ENCODE peak calls at places on chromosomes 5 and 9, in eight cellular contexts. K is IMR-90; P is activated CD4-positive, alpha-beta T cell treated with anti-CD3 and anti-CD28 coated beads, Interleukin-2, amount 10 ng/mL, durations not matched to agents 7 days and 5 days; A is EL; R is neuronal stem cell; Z is mesothelial cell of epicardium; M is endothelial cell; X is stimulated activated naive CD8-positive, alpha-beta T cell treated with anti-CD3 and anti-CD28 coated beads, Interleukin-15, amount 100 ng/mL, for 72 hours. Q is an unnamed sample.
A peak's percentile ranks its signal among the peaks of the same experiment; 100 is the strongest.

GRCh38 chr5:55855509-55855908 is 4.4 kb downstream of the IL31RA start:
- DNase-seq in K (peak; percentile 16), P (peak; percentile 31), A (peak; percentile 13), R (no peak), Z (no peak), M (no peak), X (peak; percentile 57), Q (no peak)

GRCh38 chr5:176716320-176716719 is 69.0 kb downstream of the TSPAN17 start:
- DNase-seq in K (peak; percentile 77), P (no peak), A (peak; percentile 74), R (no peak), Z (no peak), M (no peak), X (no peak), Q (no peak)

GRCh38 chr5:132008163-132008473 is 3.3 kb downstream of the ACSL6 start:
- DNase-seq in K (no peak), P (no peak), A (no peak), R (no peak), Z (no peak), M (no peak), X (no peak), Q (no peak)

GRCh38 chr5:626850-627249 is 14.7 kb downstream of the CEP72 start:
- DNase-seq in K (peak; percentile 25), P (no peak), A (no peak), R (no peak), Z (no peak), M (no peak), X (no peak), Q (no peak)

GRCh38 chr5:8333445-8333844 is 464.5 kb downstream of the MTRR start:
- DNase-seq in K (no peak), P (no peak), A (no peak), R (no peak), Z (no peak), M (no peak), X (no peak), Q (no peak)

GRCh38 chr5:132150565-132150964 is 77.0 kb downstream of the CSF2 start:
- DNase-seq in K (no peak), P (no peak), A (no peak), R (no peak), Z (no peak), M (no peak), X (no peak), Q (no peak)

GRCh38 chr9:96031366-96031824 is 155.9 kb downstream of the ERCC6L2 start:
- DNase-seq in K (no peak), P (no peak), A (peak; percentile 40), R (no peak), Z (no peak), M (no peak), X (no peak), Q (peak; percentile 81)

GRCh38 chr5:36878421-36879088 is 2.0 kb downstream of the NIPBL start:
- DNase-seq in K (peak; percentile 57), P (no peak), A (peak; percentile 71), R (peak; percentile 75), Z (no peak), M (peak; percentile 23), X (no peak), Q (peak; percentile 70)

GRCh38 chr9:136437430-136437829 is 2.2 kb downstream of the INPP5E start:
- DNase-seq in K (peak; percentile 34), P (no peak), A (peak; percentile 22), R (no peak), Z (no peak), M (no peak), X (no peak), Q (peak; percentile 34)

GRCh38 chr5:6712136-6712581 is 1.1 kb upstream of the TENT4A start:
- DNase-seq in K (peak; percentile 73), P (peak; percentile 58), A (peak; percentile 68), R (peak; percentile 51), Z (peak; percentile 65), M (peak; percentile 49), X (peak; percentile 65), Q (no peak)

GRCh38 chr9:134360897-134361296 is 34.6 kb downstream of the RXRA start:
- DNase-seq in K (no peak), P (no peak), A (peak; percentile 41), R (no peak), Z (no peak), M (no peak), X (no peak), Q (peak; percentile 84)

GRCh38 chr5:65506961-65507360 is 25.2 kb upstream of the ADAMTS6 start:
- DNase-seq in K (peak; percentile 65), P (no peak), A (peak; percentile 53), R (no peak), Z (no peak), M (no peak), X (no peak), Q (no peak)

GRCh38 chr9:107249131-107249533 is 33.9 kb upstream of the RAD23B start:
- DNase-seq in K (peak; percentile 46), P (no peak), A (peak; percentile 66), R (no peak), Z (no peak), M (no peak), X (no peak), Q (peak; percentile 83)

GRCh38 chr5:139710370-139711066 is 62.4 kb downstream of the CXXC5 start:
- DNase-seq in K (peak; percentile 39), P (peak; percentile 42), A (peak; percentile 54), R (peak; percentile 75), Z (peak; percentile 62), M (peak; percentile 64), X (peak; percentile 45), Q (peak; percentile 75)

GRCh38 chr5:122295138-122295537 is 16.9 kb upstream of the SNCAIP start:
- DNase-seq in K (no peak), P (no peak), A (peak; percentile 5), R (no peak), Z (no peak), M (peak; percentile 19), X (no peak), Q (no peak)

GRCh38 chr5:112479418-112479817 is 60.3 kb upstream of the EPB41L4A start:
- DNase-seq in K (peak; percentile 54), P (no peak), A (peak; percentile 14), R (no peak), Z (no peak), M (no peak), X (no peak), Q (peak; percentile 23)

GRCh38 chr5:167934561-167934971 is 356.9 kb upstream of the WWC1 start:
- DNase-seq in K (no peak), P (no peak), A (no peak), R (no peak), Z (no peak), M (no peak), X (no peak), Q (peak; percentile 55)